ENCODE peak calls at places on chromosomes 12 and 14, in six cellular contexts. G, Z, J, H, M and Q are unnamed samples.

GRCh38 chr12:54701940-54702592 is 53.9 kb upstream of the DCD start:
- DNase-seq in G (no peak), Z (peak; percentile 32), J (peak; percentile 28), H (peak; percentile 66), M (no peak), Q (no peak)

GRCh38 chr12:52633383-52633782 is 15.0 kb upstream of the KRT73 start:
- DNase-seq in G (no peak), Z (no peak), J (no peak), H (peak; percentile 86), M (no peak), Q (no peak)

GRCh38 chr12:2149091-2149490 is 96.3 kb downstream of the CACNA1C start:
- DNase-seq in G (no peak), Z (no peak), J (no peak), H (no peak), M (no peak), Q (no peak)

GRCh38 chr12:89051065-89051677 is 301.1 kb downstream of the DUSP6 start:
- DNase-seq in G (peak; percentile 8), Z (peak; percentile 70), J (peak; percentile 57), H (peak; percentile 55), M (no peak), Q (no peak)

GRCh38 chr14:93994919-93995682 is 2.0 kb upstream of the CCDC197 start:
- DNase-seq in G (peak; percentile 74), Z (peak; percentile 19), J (no peak), H (no peak), M (peak; percentile 68), Q (peak; percentile 53)

GRCh38 chr14:101028971-101029667 is 125.6 kb upstream of the RTL1 start:
- DNase-seq in G (no peak), Z (no peak), J (no peak), H (no peak), M (no peak), Q (no peak)

GRCh38 chr14:90604356-90604755 is 207.5 kb downstream of the CALM1 start:
- DNase-seq in G (no peak), Z (no peak), J (no peak), H (no peak), M (no peak), Q (no peak)

GRCh38 chr12:111161898-111162297 is 207.0 kb downstream of the PHETA1 start:
- DNase-seq in G (no peak), Z (no peak), J (no peak), H (no peak), M (no peak), Q (no peak)

GRCh38 chr14:43503508-43503907 is 1003.6 kb downstream of the FSCB start:
- DNase-seq in G (no peak), Z (no peak), J (no peak), H (no peak), M (no peak), Q (no peak)